ENCODE peak calls at places on chromosomes 1 and 21, in six cellular contexts. E is IMR-90, P is thoracic aorta, X is breast epithelium, K is lower lobe of right lung, U is left ventricle myocardium inferior. J is an unnamed sample.

GRCh38 chr1:95384570-95384969 is 150.6 kb downstream of the RWDD3 start:
- DNase-seq in K (no peak), P (no peak), X (no peak), U (peak; percentile 28), E (peak; percentile 1), J (peak; percentile 9)

GRCh38 chr1:117657031-117657430 is 51.2 kb downstream of the TENT5C start:
- DNase-seq in E (peak; percentile 77), X (no peak), P (no peak), K (no peak), U (no peak), J (peak; percentile 90)

GRCh38 chr1:243748706-243749283 is 101.2 kb downstream of the AKT3 start:
- DNase-seq in K (no peak), X (no peak), U (no peak), E (peak; percentile 88), P (no peak), J (no peak)

GRCh38 chr1:201544710-201545109 is 5.8 kb downstream of the NAV1 start:
- DNase-seq in X (no peak), K (no peak), U (no peak), E (no peak), P (no peak), J (no peak)

GRCh38 chr21:35319684-35320083 is 270.6 kb upstream of the RUNX1 start:
- DNase-seq in U (no peak), P (no peak), K (no peak), E (no peak), X (no peak), J (peak; percentile 19)

GRCh38 chr1:230828421-230828820 is 39.9 kb downstream of the C1orf198 start:
- DNase-seq in U (no peak), E (no peak), X (no peak), K (no peak), P (no peak), J (no peak)

GRCh38 chr1:233700338-233700737 is 86.4 kb downstream of the KCNK1 start:
- DNase-seq in U (no peak), K (no peak), P (no peak), E (no peak), X (no peak), J (no peak)

GRCh38 chr1:228108742-228109072 is 392 bp downstream of the MRPL55 start:
- DNase-seq in X (no peak), K (peak; percentile 48), E (no peak), U (no peak), P (no peak), J (no peak)

GRCh38 chr1:201696217-201696761 is 132.7 kb upstream of the IPO9 start:
- DNase-seq in K (no peak), P (peak; percentile 57), X (peak; percentile 89), U (peak; percentile 92), E (peak; percentile 93), J (no peak)

GRCh38 chr1:107195476-107195875 is 54.6 kb downstream of the NTNG1 start:
- DNase-seq in E (no peak), P (no peak), K (no peak), U (no peak), X (no peak), J (peak; percentile 30)

GRCh38 chr21:34088752-34089151 is 15.4 kb downstream of the MRPS6 start:
- DNase-seq in U (no peak), K (no peak), X (no peak), E (no peak), P (no peak), J (no peak)

GRCh38 chr1:151570819-151571218 is 30.7 kb downstream of the TUFT1 start:
- DNase-seq in K (no peak), X (no peak), E (no peak), U (no peak), P (no peak), J (peak; percentile 88)

GRCh38 chr1:236307437-236307836 is 25.7 kb upstream of the ERO1B start:
- DNase-seq in P (no peak), X (no peak), E (no peak), K (no peak), U (no peak), J (no peak)

DNA sequence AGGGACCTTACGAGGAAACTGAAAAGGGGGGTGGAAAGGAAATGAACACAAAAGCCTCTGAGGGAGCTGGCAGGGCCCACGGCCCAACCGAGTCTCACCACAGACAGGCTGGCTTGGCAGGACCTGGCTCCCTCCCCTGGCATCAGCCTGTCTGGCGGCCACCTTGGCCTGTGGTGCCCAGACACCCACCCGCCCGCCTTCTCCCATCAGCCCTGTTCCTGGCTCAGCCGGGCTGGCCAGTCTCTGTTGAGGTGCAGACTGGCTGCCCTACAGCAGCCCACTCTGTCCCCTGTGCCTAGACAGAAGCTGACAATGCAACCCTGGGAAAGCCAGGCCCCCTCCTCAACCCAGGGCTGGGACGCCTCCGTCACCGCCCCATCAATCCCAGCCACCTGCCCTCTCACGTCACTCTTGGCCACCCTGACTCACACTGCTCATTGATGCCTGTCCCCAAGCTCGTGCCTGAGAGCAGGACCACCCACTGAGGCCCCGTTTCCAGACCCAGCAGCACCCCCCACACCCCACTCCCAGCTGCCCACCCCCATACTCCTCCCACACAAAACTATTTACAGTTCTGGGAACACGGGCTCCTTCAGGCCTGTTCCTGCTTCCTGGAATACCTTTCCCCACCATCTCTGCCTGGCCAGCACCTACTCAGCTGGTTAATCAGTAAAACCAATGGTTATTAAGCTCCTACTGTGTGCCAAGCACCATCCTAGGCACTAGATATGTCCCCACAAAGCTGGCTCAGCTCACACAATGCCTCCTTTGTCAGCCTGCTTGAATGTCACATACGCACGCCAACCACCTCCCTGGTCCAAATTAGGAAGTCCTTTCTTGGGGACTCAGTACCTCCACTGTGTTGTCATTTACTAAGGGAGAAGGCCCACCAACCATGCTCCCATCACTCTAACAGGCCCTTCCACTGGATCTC is 22.7 kb downstream of the SDC3 start:
- DNase-seq in P (no peak), K (no peak), E (no peak), U (no peak), X (no peak), J (no peak)
- H3K4me1 ChIP-seq in P (peaks cover 79% of the 10 kb centered on the region), K (peaks cover 23% of the 10 kb centered on the region), E (peaks cover 31% of the 10 kb centered on the region), U (peaks cover 48% of the 10 kb centered on the region), X (peaks cover 22% of the 10 kb centered on the region), J (no peaks in the 10 kb centered on the region)

DNA sequence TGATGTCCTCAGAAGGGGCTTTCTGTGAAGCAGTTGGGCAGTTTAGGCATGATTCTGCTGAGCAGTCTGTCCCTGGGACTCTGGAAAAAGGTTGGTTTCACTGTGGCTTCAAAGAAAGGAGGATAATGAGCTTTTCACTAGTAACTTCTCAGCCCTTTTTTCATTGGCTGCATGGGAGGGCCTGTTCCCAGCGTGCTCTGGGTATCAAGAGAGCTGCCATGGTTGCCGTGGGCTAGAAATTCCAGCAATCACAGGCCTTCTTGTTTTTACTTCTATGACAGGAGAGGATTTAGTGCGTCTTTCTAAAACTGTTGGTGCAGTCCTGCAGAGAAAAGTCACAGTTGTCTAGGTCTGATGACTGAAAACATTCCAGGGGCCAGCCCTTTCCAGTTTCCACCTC is 7.2 kb downstream of the SZRD1 start:
- DNase-seq in X (no peak), K (no peak), U (no peak), P (no peak), E (no peak), J (no peak)
- H3K4me1 ChIP-seq in X (no peaks in the 10 kb centered on the region), K (peaks cover 81% of the 10 kb centered on the region), U (peaks cover 92% of the 10 kb centered on the region), P (peaks cover 91% of the 10 kb centered on the region), E (peaks cover 33% of the 10 kb centered on the region), J (peaks cover 23% of the 10 kb centered on the region)

DNA sequence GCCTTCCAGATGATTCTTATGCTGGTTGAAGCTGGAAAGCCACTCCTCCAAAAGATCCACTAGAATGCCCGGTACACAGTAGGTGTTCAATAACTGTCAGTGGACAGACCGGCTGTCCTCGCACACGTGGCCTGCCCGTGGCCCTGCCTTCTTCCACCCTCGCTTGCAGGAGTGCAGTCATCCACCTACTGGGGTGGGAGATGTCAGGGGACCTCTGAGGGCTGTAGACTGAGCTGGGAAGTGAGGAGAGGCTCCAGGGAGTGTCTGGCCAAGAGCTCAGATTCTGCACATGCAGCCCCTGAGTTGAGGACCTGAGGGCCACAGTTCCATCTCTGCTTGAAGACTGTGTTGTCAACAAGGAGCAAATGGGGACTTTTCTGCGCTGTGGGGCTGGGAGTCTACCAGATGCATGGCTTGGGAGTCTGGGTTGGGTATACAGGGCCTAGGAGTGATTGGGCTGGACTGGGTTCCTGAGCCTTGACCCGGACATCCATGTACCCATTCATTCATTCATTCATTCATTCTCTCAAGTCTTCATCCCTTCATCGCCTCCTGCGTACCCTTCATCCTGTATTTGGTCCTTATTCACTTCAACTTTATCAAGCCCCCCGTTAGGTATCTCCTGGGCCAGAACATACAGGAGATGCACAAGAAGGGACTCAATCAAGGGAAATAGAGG is 4.2 kb upstream of the TNFRSF1B start:
- DNase-seq in P (no peak), E (no peak), X (no peak), K (no peak), U (no peak), J (no peak)
- H3K4me1 ChIP-seq in P (peaks cover 26% of the 10 kb centered on the region), E (peaks cover 20% of the 10 kb centered on the region), X (no peaks in the 10 kb centered on the region), K (peaks cover 57% of the 10 kb centered on the region), U (peaks cover 45% of the 10 kb centered on the region), J (peaks cover 8% of the 10 kb centered on the region)

GRCh38 chr1:209769171-209769904 is 13.5 kb downstream of the TRAF3IP3 start:
- DNase-seq in X (no peak), K (peak; percentile 75), E (peak; percentile 87), U (peak; percentile 74), P (peak; percentile 58), J (peak; percentile 89)
- H3K4me1 ChIP-seq in X (peaks cover 8% of the 10 kb centered on the region), K (peaks cover 30% of the 10 kb centered on the region), E (peaks cover 11% of the 10 kb centered on the region), U (peaks cover 22% of the 10 kb centered on the region), P (peaks cover 32% of the 10 kb centered on the region), J (peaks cover 20% of the 10 kb centered on the region)

GRCh38 chr1:31593136-31593665 is 16.9 kb downstream of the TINAGL1 start:
- DNase-seq in K (no peak), X (no peak), P (no peak), E (no peak), U (no peak), J (no peak)
- H3K4me1 ChIP-seq in K (peaks cover 14% of the 10 kb centered on the region), X (no peaks in the 10 kb centered on the region), P (peaks cover 29% of the 10 kb centered on the region), E (no peaks in the 10 kb centered on the region), U (peaks cover 57% of the 10 kb centered on the region), J (peaks cover 4% of the 10 kb centered on the region)

GRCh38 chr1:153613406-153613805 is 469 bp upstream of the S100A16 start:
- DNase-seq in K (no peak), P (no peak), X (no peak), E (no peak), U (no peak), J (no peak)

GRCh38 chr1:153612755-153613331 is at the start of gene S100A16:
- DNase-seq in E (peak; percentile 61), U (peak; percentile 78), P (peak; percentile 60), X (peak; percentile 82), K (peak; percentile 83), J (peak; percentile 88)

GRCh38 chr1:153611356-153611755 is 1.6 kb downstream of the S100A16 start:
- DNase-seq in K (no peak), U (no peak), P (no peak), X (no peak), E (no peak), J (peak; percentile 62)

GRCh38 chr1:153611024-153611352 is 1.9 kb downstream of the S100A16 start:
- DNase-seq in K (no peak), E (no peak), U (no peak), P (no peak), X (no peak), J (peak; percentile 83)

GRCh38 chr1:153612111-153612754 is 704 bp downstream of the S100A16 start:
- DNase-seq in E (no peak), K (no peak), X (no peak), P (no peak), U (no peak), J (no peak)
- H3K4me1 ChIP-seq in E (peaks cover 42% of the 10 kb centered on the region), K (peaks cover 58% of the 10 kb centered on the region), X (peaks cover 20% of the 10 kb centered on the region), P (peaks cover 49% of the 10 kb centered on the region), U (peaks cover 69% of the 10 kb centered on the region), J (peaks cover 22% of the 10 kb centered on the region)

GRCh38 chr1:2020310-2020655 is 1.1 kb downstream of the GABRD start:
- DNase-seq in K (no peak), U (no peak), X (no peak), P (no peak), E (no peak), J (no peak)
- H3K4me1 ChIP-seq in K (peaks cover 11% of the 10 kb centered on the region), U (peaks cover 18% of the 10 kb centered on the region), X (peaks cover 6% of the 10 kb centered on the region), P (no peaks in the 10 kb centered on the region), E (no peaks in the 10 kb centered on the region), J (no peaks in the 10 kb centered on the region)